ENCODE peak calls at places on chromosomes 13 and 19, in five cellular contexts. N, C, Z, A and I are unnamed samples.

GRCh38 chr13:26474286-26474685 is 83.2 kb upstream of the WASF3 start:
- DNase-seq in N (no peak), C (no peak), Z (no peak), A (no peak), I (no peak)

GRCh38 chr19:19997656-19998268 is 41.5 kb downstream of the ZNF682 start:
- DNase-seq in N (no peak), C (no peak), Z (peak; percentile 14), A (no peak), I (no peak)

GRCh38 chr13:47426126-47426849 is 529.4 kb upstream of the HTR2A start:
- DNase-seq in N (no peak), C (peak; percentile 86), Z (peak; percentile 30), A (no peak), I (no peak)

GRCh38 chr13:31012285-31013024 is 80.0 kb downstream of the TEX26 start:
- DNase-seq in N (no peak), C (peak; percentile 46), Z (no peak), A (no peak), I (no peak)

GRCh38 chr19:46984077-46985010 is 35.3 kb upstream of the NPAS1 start:
- DNase-seq in N (no peak), C (peak; percentile 50), Z (peak; percentile 50), A (no peak), I (no peak)

GRCh38 chr13:42047561-42048322 is 706 bp upstream of the DGKH start:
- DNase-seq in N (peak; percentile 76), C (peak; percentile 70), Z (peak; percentile 32), A (no peak), I (peak; percentile 77)

GRCh38 chr13:47508518-47509228 is 492.4 kb downstream of the SUCLA2 start:
- DNase-seq in N (no peak), C (no peak), Z (no peak), A (no peak), I (no peak)

GRCh38 chr19:7394728-7395359 is 46.1 kb downstream of the ARHGEF18 start:
- DNase-seq in N (peak; percentile 95), C (peak; percentile 87), Z (peak; percentile 88), A (peak; percentile 45), I (peak; percentile 91)

GRCh38 chr19:31269425-31270127 is 79.7 kb downstream of the TSHZ3 start:
- DNase-seq in N (no peak), C (peak; percentile 34), Z (no peak), A (no peak), I (no peak)

GRCh38 chr19:42410371-42410770 is 16.8 kb downstream of the LIPE start:
- DNase-seq in N (no peak), C (no peak), Z (no peak), A (no peak), I (no peak)

GRCh38 chr19:55088543-55089265 is 13.0 kb downstream of the EPS8L1 start:
- DNase-seq in N (peak; percentile 91), C (peak; percentile 43), Z (peak; percentile 80), A (peak; percentile 37), I (no peak)

GRCh38 chr19:33293255-33294057 is 8.9 kb downstream of the CEBPA start:
- DNase-seq in N (peak; percentile 82), C (peak; percentile 71), Z (peak; percentile 46), A (no peak), I (no peak)

GRCh38 chr19:49231389-49231788 is 73.8 kb downstream of the TRPM4 start:
- DNase-seq in N (no peak), C (no peak), Z (no peak), A (no peak), I (no peak)

GRCh38 chr19:2952953-2953481 is 8.2 kb upstream of the ZNF77 start:
- DNase-seq in N (peak; percentile 77), C (no peak), Z (no peak), A (no peak), I (no peak)

GRCh38 chr19:6861683-6862286 is 25.6 kb upstream of the ADGRE1 start:
- DNase-seq in N (no peak), C (no peak), Z (no peak), A (no peak), I (no peak)

GRCh38 chr13:45479661-45480060 is 14.9 kb downstream of the COG3 start:
- DNase-seq in N (no peak), C (no peak), Z (no peak), A (no peak), I (no peak)

GRCh38 chr19:35509018-35509652 is 4.3 kb downstream of the DMKN start:
- DNase-seq in N (peak; percentile 85), C (no peak), Z (no peak), A (no peak), I (no peak)

GRCh38 chr13:29254971-29255370 is 340.5 kb downstream of the SLC7A1 start:
- DNase-seq in N (no peak), C (no peak), Z (no peak), A (no peak), I (no peak)

GRCh38 chr13:113332615-113333014 is 31.3 kb downstream of the GRTP1 start:
- DNase-seq in N (no peak), C (no peak), Z (no peak), A (no peak), I (no peak)

GRCh38 chr13:91185294-91185863 is 162.1 kb upstream of the MIR17HG start:
- DNase-seq in N (no peak), C (peak; percentile 0), Z (no peak), A (no peak), I (no peak)

GRCh38 chr19:51020988-51021651 is 1.6 kb upstream of the KLK10 start:
- DNase-seq in N (no peak), C (peak; percentile 51), Z (no peak), A (no peak), I (no peak)

GRCh38 chr13:94673841-94674240 is 38.5 kb downstream of the SOX21 start:
- DNase-seq in N (no peak), C (no peak), Z (no peak), A (no peak), I (no peak)

GRCh38 chr13:94658926-94659649 is 53.3 kb downstream of the SOX21 start:
- DNase-seq in N (no peak), C (no peak), Z (no peak), A (no peak), I (no peak)

GRCh38 chr19:35043906-35044305 is 2.4 kb downstream of the HPN start:
- DNase-seq in N (no peak), C (no peak), Z (no peak), A (no peak), I (no peak)

GRCh38 chr19:4971424-4971793 is 2.5 kb downstream of the KDM4B start:
- DNase-seq in N (no peak), C (no peak), Z (no peak), A (no peak), I (no peak)

GRCh38 chr13:67515895-67516294 is 285.8 kb upstream of the PCDH9 start:
- DNase-seq in N (no peak), C (peak; percentile 75), Z (no peak), A (no peak), I (no peak)

GRCh38 chr13:43537124-43537523 is 249.6 kb downstream of the ENOX1 start:
- DNase-seq in N (no peak), C (peak; percentile 31), Z (no peak), A (no peak), I (no peak)

GRCh38 chr19:51660975-51661600 is 14.5 kb upstream of the SIGLEC14 start:
- DNase-seq in N (no peak), C (peak; percentile 72), Z (peak; percentile 59), A (no peak), I (no peak)

DNA sequence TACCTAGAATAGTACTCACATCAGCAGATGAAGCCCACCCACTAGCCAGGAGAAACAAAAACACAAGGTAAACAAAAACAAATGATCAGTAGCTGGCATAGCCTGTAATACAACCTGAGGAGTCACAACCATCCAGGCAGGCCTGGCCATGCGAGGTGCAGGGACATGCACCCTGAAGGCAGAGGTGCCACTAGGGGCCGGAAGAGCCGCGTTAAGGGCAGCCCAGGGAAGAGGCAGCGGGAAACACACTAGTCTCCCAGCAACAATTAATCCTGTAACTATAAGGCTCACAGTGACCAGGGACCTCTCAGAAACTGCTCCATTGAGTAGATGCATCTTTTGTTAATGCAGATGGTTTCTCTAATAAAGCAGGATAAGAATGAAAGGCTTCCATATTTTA is 28.9 kb downstream of the ANKRD10 start:
- DNase-seq in N (no peak), C (no peak), Z (no peak), A (no peak), I (no peak)
- TF ChIP-seq CTCF in N (no peak), C (no peak), Z (no peak), A (no peak), I (no peak)

GRCh38 chr19:16851031-16851712 is 22.0 kb downstream of the SIN3B start:
- DNase-seq in N (no peak), C (peak; percentile 77), Z (no peak), A (no peak), I (no peak)
- H3K4me3 ChIP-seq in N (no peak overlapping the region), C (no peak overlapping the region), Z (no peak overlapping the region), A (no peak overlapping the region), I (no peak overlapping the region)

DNA sequence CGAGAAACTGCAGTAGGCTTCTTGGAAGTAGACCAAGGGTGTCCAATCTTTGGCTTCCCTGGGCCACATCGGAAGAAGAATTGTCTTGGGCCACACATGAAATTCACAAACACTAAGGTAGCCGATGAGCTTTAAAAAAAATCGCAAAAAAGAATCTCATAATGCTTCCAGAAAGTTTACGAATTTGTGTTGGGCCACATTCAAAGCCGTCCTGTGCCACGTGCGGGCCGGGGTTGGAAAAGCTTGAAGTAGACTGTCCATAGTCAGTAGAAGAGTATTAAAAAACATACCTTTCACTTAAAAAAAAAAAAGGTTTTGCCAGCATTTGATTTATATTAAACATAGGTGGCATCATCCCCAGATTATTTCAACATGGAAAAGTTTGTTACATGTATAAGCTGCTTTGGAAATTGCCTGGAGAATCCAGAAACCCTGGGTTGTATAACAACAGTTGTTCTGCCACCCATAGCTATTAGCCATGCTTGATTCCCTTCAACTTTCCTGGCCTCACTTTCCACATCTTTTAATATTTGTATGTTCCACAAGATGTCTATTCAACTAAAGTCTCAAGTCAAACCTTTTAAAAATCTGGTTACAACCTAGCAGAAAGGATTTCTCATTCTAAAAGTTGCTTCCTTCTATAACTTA is 1.0 kb downstream of the IFT88 start:
- DNase-seq in N (no peak), C (no peak), Z (no peak), A (no peak), I (no peak)
- H3K27ac ChIP-seq in N (peak overlapping the region; percentile 96), C (peak overlapping the region; percentile 97), Z (peak overlapping the region; percentile 93), A (peak overlapping the region; percentile 92), I (peak overlapping the region; percentile 92)

DNA sequence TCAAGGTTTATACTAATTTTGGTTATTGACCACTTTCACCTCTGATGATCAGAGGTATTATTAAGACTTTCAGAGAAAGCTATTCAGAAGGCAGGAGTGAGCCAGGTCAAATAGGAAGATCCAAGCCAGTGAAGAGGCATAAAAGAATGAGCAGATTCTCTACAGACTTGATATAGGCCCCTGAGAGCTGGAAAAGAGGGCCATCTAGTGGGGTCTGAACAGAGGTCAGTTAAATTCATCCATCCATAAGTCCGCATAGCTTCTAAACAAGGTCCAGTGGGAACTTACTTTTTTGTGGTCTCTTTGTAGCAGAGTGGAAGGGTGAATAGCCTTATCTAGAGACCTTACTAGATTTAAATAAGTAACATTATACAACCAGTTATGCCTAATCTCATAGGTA is 126.6 kb upstream of the UFM1 start:
- DNase-seq in N (no peak), C (peak; percentile 1), Z (no peak), A (no peak), I (no peak)
- TF ChIP-seq CTCF in N (no peak), C (no peak), Z (no peak), A (no peak), I (no peak)